ENCODE peak calls at places on chromosomes 16 and 17, in six cellular contexts. One of them, this sample, is unnamed.
A peak's percentile ranks its signal among the peaks of the same experiment; 100 is the strongest.

GRCh38 chr17:4389079-4389478 is 22.6 kb upstream of the UBE2G1 start:
- DNase-seq in HL-60: no peak
- DNase-seq in fibroblast of villous mesenchyme: no peak
- DNase-seq in IMR-90: no peak
- DNase-seq in lower leg skin: no peak
- DNase-seq in AG04450: no peak
- DNase-seq in this sample: no peak

GRCh38 chr16:57480754-57481230 is 5.5 kb downstream of the DOK4 start:
- DNase-seq in HL-60: no peak
- DNase-seq in fibroblast of villous mesenchyme: no peak
- DNase-seq in IMR-90: no peak
- DNase-seq in lower leg skin: no peak
- DNase-seq in AG04450: no peak
- DNase-seq in this sample: no peak

GRCh38 chr16:51839697-51840462 is 688.8 kb upstream of the SALL1 start:
- DNase-seq in HL-60: no peak
- DNase-seq in fibroblast of villous mesenchyme: no peak
- DNase-seq in IMR-90: peak; percentile 60
- DNase-seq in lower leg skin: no peak
- DNase-seq in AG04450: no peak
- DNase-seq in this sample: peak; percentile 68

GRCh38 chr17:40813804-40814203 is 8.6 kb downstream of the KRT10 start:
- DNase-seq in HL-60: no peak
- DNase-seq in fibroblast of villous mesenchyme: no peak
- DNase-seq in IMR-90: peak; percentile 47
- DNase-seq in lower leg skin: no peak
- DNase-seq in AG04450: no peak
- DNase-seq in this sample: no peak

GRCh38 chr17:12422632-12423031 is 243.1 kb upstream of the MYOCD start:
- DNase-seq in HL-60: no peak
- DNase-seq in fibroblast of villous mesenchyme: no peak
- DNase-seq in IMR-90: no peak
- DNase-seq in lower leg skin: no peak
- DNase-seq in AG04450: no peak
- DNase-seq in this sample: no peak

GRCh38 chr17:12958786-12959185 is 59.0 kb downstream of the ELAC2 start:
- DNase-seq in HL-60: no peak
- DNase-seq in fibroblast of villous mesenchyme: no peak
- DNase-seq in IMR-90: peak; percentile 60
- DNase-seq in lower leg skin: no peak
- DNase-seq in AG04450: no peak
- DNase-seq in this sample: peak; percentile 41

GRCh38 chr17:61805399-61805798 is 57.9 kb downstream of the BRIP1 start:
- DNase-seq in HL-60: no peak
- DNase-seq in fibroblast of villous mesenchyme: peak; percentile 34
- DNase-seq in IMR-90: peak; percentile 74
- DNase-seq in lower leg skin: no peak
- DNase-seq in AG04450: peak; percentile 13
- DNase-seq in this sample: peak; percentile 77

GRCh38 chr17:73410586-73411329 is 99.0 kb upstream of the CDC42EP4 start:
- DNase-seq in HL-60: no peak
- DNase-seq in fibroblast of villous mesenchyme: no peak
- DNase-seq in IMR-90: no peak
- DNase-seq in lower leg skin: no peak
- DNase-seq in AG04450: no peak
- DNase-seq in this sample: no peak

GRCh38 chr17:34637041-34637547 is 57.7 kb downstream of the TMEM132E start:
- DNase-seq in HL-60: no peak
- DNase-seq in fibroblast of villous mesenchyme: no peak
- DNase-seq in IMR-90: no peak
- DNase-seq in lower leg skin: no peak
- DNase-seq in AG04450: no peak
- DNase-seq in this sample: no peak

GRCh38 chr17:66373944-66374817 is 71.8 kb downstream of the PRKCA start:
- DNase-seq in HL-60: no peak
- DNase-seq in fibroblast of villous mesenchyme: peak; percentile 29
- DNase-seq in IMR-90: no peak
- DNase-seq in lower leg skin: no peak
- DNase-seq in AG04450: no peak
- DNase-seq in this sample: no peak

GRCh38 chr17:33082529-33083148 is 91.0 kb downstream of the SPACA3 start:
- DNase-seq in HL-60: no peak
- DNase-seq in fibroblast of villous mesenchyme: no peak
- DNase-seq in IMR-90: no peak
- DNase-seq in lower leg skin: no peak
- DNase-seq in AG04450: no peak
- DNase-seq in this sample: no peak

GRCh38 chr16:4696905-4697866 is 3.8 kb downstream of the NUDT16L1 start:
- DNase-seq in HL-60: no peak
- DNase-seq in fibroblast of villous mesenchyme: no peak
- DNase-seq in IMR-90: no peak
- DNase-seq in lower leg skin: peak; percentile 84
- DNase-seq in AG04450: no peak
- DNase-seq in this sample: no peak

GRCh38 chr17:82372063-82372590 is 562 bp downstream of the UTS2R start:
- DNase-seq in HL-60: no peak
- DNase-seq in fibroblast of villous mesenchyme: no peak
- DNase-seq in IMR-90: no peak
- DNase-seq in lower leg skin: no peak
- DNase-seq in AG04450: no peak
- DNase-seq in this sample: no peak

GRCh38 chr16:88705076-88705684 is 1.0 kb downstream of the RNF166 start:
- DNase-seq in HL-60: peak; percentile 42
- DNase-seq in fibroblast of villous mesenchyme: peak; percentile 30
- DNase-seq in IMR-90: peak; percentile 34
- DNase-seq in lower leg skin: no peak
- DNase-seq in AG04450: no peak
- DNase-seq in this sample: peak; percentile 37

GRCh38 chr16:83810906-83811305 is 3.1 kb downstream of the HSBP1 start:
- DNase-seq in HL-60: no peak
- DNase-seq in fibroblast of villous mesenchyme: no peak
- DNase-seq in IMR-90: no peak
- DNase-seq in lower leg skin: no peak
- DNase-seq in AG04450: no peak
- DNase-seq in this sample: peak; percentile 22

GRCh38 chr16:23578096-23578830 is 17.9 kb downstream of the NDUFAB1 start:
- DNase-seq in HL-60: no peak
- DNase-seq in fibroblast of villous mesenchyme: peak; percentile 10
- DNase-seq in IMR-90: peak; percentile 24
- DNase-seq in lower leg skin: no peak
- DNase-seq in AG04450: no peak
- DNase-seq in this sample: peak; percentile 30

GRCh38 chr16:75113046-75113491 is 3.5 kb downstream of the LDHD start:
- DNase-seq in HL-60: no peak
- DNase-seq in fibroblast of villous mesenchyme: no peak
- DNase-seq in IMR-90: no peak
- DNase-seq in lower leg skin: no peak
- DNase-seq in AG04450: no peak
- DNase-seq in this sample: no peak

GRCh38 chr16:46822270-46822669 is 8.7 kb downstream of the C16orf87 start:
- DNase-seq in HL-60: no peak
- DNase-seq in fibroblast of villous mesenchyme: peak; percentile 40
- DNase-seq in IMR-90: peak; percentile 91
- DNase-seq in lower leg skin: no peak
- DNase-seq in AG04450: peak; percentile 36
- DNase-seq in this sample: peak; percentile 51

GRCh38 chr16:50497592-50497991 is 50.6 kb upstream of the NKD1 start:
- DNase-seq in HL-60: no peak
- DNase-seq in fibroblast of villous mesenchyme: no peak
- DNase-seq in IMR-90: peak; percentile 13
- DNase-seq in lower leg skin: peak; percentile 53
- DNase-seq in AG04450: no peak
- DNase-seq in this sample: peak; percentile 77

GRCh38 chr17:59370580-59371299 is 39.3 kb downstream of the YPEL2 start:
- DNase-seq in HL-60: no peak
- DNase-seq in fibroblast of villous mesenchyme: no peak
- DNase-seq in IMR-90: no peak
- DNase-seq in lower leg skin: no peak
- DNase-seq in AG04450: no peak
- DNase-seq in this sample: no peak

GRCh38 chr16:25189305-25189704 is 27.4 kb upstream of the AQP8 start:
- DNase-seq in HL-60: no peak
- DNase-seq in fibroblast of villous mesenchyme: no peak
- DNase-seq in IMR-90: no peak
- DNase-seq in lower leg skin: no peak
- DNase-seq in AG04450: no peak
- DNase-seq in this sample: no peak

GRCh38 chr17:1985686-1986085 is 39.4 kb downstream of the RTN4RL1 start:
- DNase-seq in HL-60: no peak
- DNase-seq in fibroblast of villous mesenchyme: no peak
- DNase-seq in IMR-90: no peak
- DNase-seq in lower leg skin: no peak
- DNase-seq in AG04450: no peak
- DNase-seq in this sample: no peak

GRCh38 chr17:47946929-47947397 is 5.6 kb downstream of the PNPO start:
- DNase-seq in HL-60: peak; percentile 73
- DNase-seq in fibroblast of villous mesenchyme: peak; percentile 77
- DNase-seq in IMR-90: peak; percentile 79
- DNase-seq in lower leg skin: peak; percentile 92
- DNase-seq in AG04450: no peak
- DNase-seq in this sample: peak; percentile 73

GRCh38 chr17:40090234-40091111 is 9.9 kb downstream of the NR1D1 start:
- DNase-seq in HL-60: no peak
- DNase-seq in fibroblast of villous mesenchyme: no peak
- DNase-seq in IMR-90: no peak
- DNase-seq in lower leg skin: no peak
- DNase-seq in AG04450: no peak
- DNase-seq in this sample: no peak

GRCh38 chr16:14409563-14409962 is 220.5 kb downstream of the PARN start:
- DNase-seq in HL-60: no peak
- DNase-seq in fibroblast of villous mesenchyme: peak; percentile 98
- DNase-seq in IMR-90: peak; percentile 91
- DNase-seq in lower leg skin: peak; percentile 86
- DNase-seq in AG04450: peak; percentile 86
- DNase-seq in this sample: peak; percentile 97

GRCh38 chr16:49986351-49987124 is 38.5 kb upstream of the CNEP1R1 start:
- DNase-seq in HL-60: no peak
- DNase-seq in fibroblast of villous mesenchyme: no peak
- DNase-seq in IMR-90: peak; percentile 27
- DNase-seq in lower leg skin: no peak
- DNase-seq in AG04450: no peak
- DNase-seq in this sample: peak; percentile 59

GRCh38 chr17:64130559-64131001 is 636 bp upstream of the ERN1 start:
- DNase-seq in HL-60: no peak
- DNase-seq in fibroblast of villous mesenchyme: peak; percentile 70
- DNase-seq in IMR-90: peak; percentile 80
- DNase-seq in lower leg skin: no peak
- DNase-seq in AG04450: no peak
- DNase-seq in this sample: peak; percentile 79
- H3K4me3 ChIP-seq in HL-60: peak overlapping the region; percentile 67
- H3K4me3 ChIP-seq in fibroblast of villous mesenchyme: peak overlapping the region; percentile 54
- H3K4me3 ChIP-seq in IMR-90: peak overlapping the region; percentile 49
- H3K4me3 ChIP-seq in lower leg skin: no peak overlapping the region
- H3K4me3 ChIP-seq in AG04450: peak overlapping the region; percentile 61
- H3K4me3 ChIP-seq in this sample: peak overlapping the region; percentile 63

DNA sequence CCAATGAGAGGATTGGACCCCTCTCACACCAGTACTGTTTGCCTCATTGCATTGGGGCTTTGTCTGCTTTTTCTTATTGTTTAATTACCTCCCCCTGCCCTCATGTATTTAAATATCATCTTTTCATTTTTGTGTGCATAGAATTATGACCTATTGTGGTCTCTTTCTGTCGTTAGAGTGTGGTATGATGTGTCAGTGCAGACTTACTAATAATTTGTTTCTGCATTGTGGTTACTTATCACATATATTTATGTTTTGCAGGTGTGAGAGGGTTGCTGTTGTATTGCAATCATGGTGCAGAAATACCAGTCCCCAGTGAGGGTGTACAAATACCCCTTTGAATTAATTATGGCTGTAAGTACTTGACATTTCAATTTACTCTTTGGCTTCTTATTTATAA is 2.5 kb downstream of the SEC14L1 start:
- DNase-seq in HL-60: no peak
- DNase-seq in fibroblast of villous mesenchyme: no peak
- DNase-seq in IMR-90: no peak
- DNase-seq in lower leg skin: no peak
- DNase-seq in AG04450: no peak
- DNase-seq in this sample: no peak
- H3K4me3 ChIP-seq in HL-60: no peak overlapping the region
- H3K4me3 ChIP-seq in fibroblast of villous mesenchyme: peak overlapping the region; percentile 15
- H3K4me3 ChIP-seq in IMR-90: no peak overlapping the region
- H3K4me3 ChIP-seq in lower leg skin: no peak overlapping the region
- H3K4me3 ChIP-seq in AG04450: no peak overlapping the region
- H3K4me3 ChIP-seq in this sample: no peak overlapping the region

GRCh38 chr16:31141489-31142108 is 6.1 kb upstream of the PRSS8 start:
- DNase-seq in HL-60: peak; percentile 21
- DNase-seq in fibroblast of villous mesenchyme: no peak
- DNase-seq in IMR-90: peak; percentile 84
- DNase-seq in lower leg skin: peak; percentile 88
- DNase-seq in AG04450: no peak
- DNase-seq in this sample: no peak
- H3K4me3 ChIP-seq in HL-60: peak overlapping the region; percentile 22
- H3K4me3 ChIP-seq in fibroblast of villous mesenchyme: peak overlapping the region; percentile 36
- H3K4me3 ChIP-seq in IMR-90: peak overlapping the region; percentile 19
- H3K4me3 ChIP-seq in lower leg skin: no peak overlapping the region
- H3K4me3 ChIP-seq in AG04450: peak overlapping the region; percentile 46
- H3K4me3 ChIP-seq in this sample: peak overlapping the region; percentile 40

GRCh38 chr17:7887482-7888183 is 956 bp upstream of the CHD3 start:
- DNase-seq in HL-60: peak; percentile 71
- DNase-seq in fibroblast of villous mesenchyme: peak; percentile 98
- DNase-seq in IMR-90: peak; percentile 98
- DNase-seq in lower leg skin: peak; percentile 97
- DNase-seq in AG04450: peak; percentile 96
- DNase-seq in this sample: peak; percentile 92
- H3K4me3 ChIP-seq in HL-60: peak overlapping the region; percentile 57
- H3K4me3 ChIP-seq in fibroblast of villous mesenchyme: peak overlapping the region; percentile 86
- H3K4me3 ChIP-seq in IMR-90: peak overlapping the region; percentile 46
- H3K4me3 ChIP-seq in lower leg skin: peak overlapping the region; percentile 30
- H3K4me3 ChIP-seq in AG04450: peak overlapping the region; percentile 79
- H3K4me3 ChIP-seq in this sample: peak overlapping the region; percentile 92

This sample was measured in AG10803.